ENCODE peak calls at places on chromosomes 13 and 19, in eight cellular contexts. X is activated CD8-positive, alpha-beta memory T cell treated with anti-CD3 and anti-CD28 coated beads for 1 hour; B is heart left ventricle; F is stimulated activated CD4-positive, alpha-beta T cell treated with anti-CD3 and anti-CD28 coated beads, Interleukin-1b, Interleukin-23, amount 100 ng/mL, for 1 hour; V is GM23338; L is lower leg skin; H is NCI-H2107; Q is occipital lobe. Y is an unnamed sample.

GRCh38 chr13:98112456-98112855 is 30.4 kb upstream of the FARP1 start:
- DNase-seq in X (no peak), B (no peak), F (no peak), V (no peak), L (peak; percentile 48), H (no peak), Q (no peak), Y (no peak)

GRCh38 chr19:40229484-40229883 is 3.0 kb upstream of the CCNP start:
- DNase-seq in X (no peak), B (no peak), F (no peak), V (no peak), L (no peak), H (no peak), Q (no peak), Y (no peak)

GRCh38 chr13:39766464-39767167 is 111.2 kb downstream of the COG6 start:
- DNase-seq in X (no peak), B (no peak), F (no peak), V (no peak), L (no peak), H (no peak), Q (no peak), Y (no peak)

GRCh38 chr19:8611890-8612806 is 1.6 kb upstream of the ADAMTS10 start:
- DNase-seq in X (no peak), B (peak; percentile 89), F (no peak), V (peak; percentile 74), L (peak; percentile 95), H (no peak), Q (no peak), Y (no peak)

GRCh38 chr13:20247963-20248362 is 15.8 kb upstream of the GJB6 start:
- DNase-seq in X (no peak), B (no peak), F (no peak), V (no peak), L (peak; percentile 76), H (no peak), Q (no peak), Y (no peak)

GRCh38 chr19:5001547-5002131 is 32.7 kb downstream of the KDM4B start:
- DNase-seq in X (no peak), B (no peak), F (no peak), V (peak; percentile 75), L (no peak), H (no peak), Q (no peak), Y (peak; percentile 64)

GRCh38 chr19:49224856-49225255 is 67.3 kb downstream of the TRPM4 start:
- DNase-seq in X (no peak), B (peak; percentile 50), F (no peak), V (peak; percentile 91), L (no peak), H (peak; percentile 41), Q (no peak), Y (peak; percentile 41)

GRCh38 chr13:111338841-111339240 is 18.4 kb downstream of the TEX29 start:
- DNase-seq in X (no peak), B (no peak), F (no peak), V (no peak), L (peak; percentile 48), H (no peak), Q (no peak), Y (no peak)